ENCODE peak calls at places on chromosomes 2 and 18, in four cellular contexts. Z is HepG2, Y is K562, N is WTC11. I is an unnamed sample.

GRCh38 chr2:117938611-117939010 is 75.3 kb downstream of the CCDC93 start:
- DNase-seq in Z (no peak), Y (no peak), N (no peak), I (no peak)

GRCh38 chr2:62966995-62967394 is 83.6 kb upstream of the OTX1 start:
- DNase-seq in Z (no peak), Y (peak; percentile 40), N (no peak), I (no peak)

GRCh38 chr18:79944126-79944731 is 7.2 kb downstream of the SLC66A2 start:
- DNase-seq in Z (no peak), Y (no peak), N (no peak), I (no peak)

GRCh38 chr18:36402765-36403396 is 105.4 kb downstream of the FHOD3 start:
- DNase-seq in Z (no peak), Y (no peak), N (peak; percentile 39), I (peak; percentile 49)

GRCh38 chr18:58603365-58604067 is 25.4 kb downstream of the ALPK2 start:
- DNase-seq in Z (no peak), Y (no peak), N (no peak), I (peak; percentile 52)

GRCh38 chr18:36493349-36494281 is 196.1 kb downstream of the FHOD3 start:
- DNase-seq in Z (peak; percentile 58), Y (no peak), N (peak; percentile 36), I (no peak)

GRCh38 chr2:122412360-122412759 is 656.9 kb downstream of the TSN start:
- DNase-seq in Z (no peak), Y (no peak), N (no peak), I (no peak)

GRCh38 chr2:145685323-145686050 is 1165.6 kb upstream of the ZEB2 start:
- DNase-seq in Z (no peak), Y (no peak), N (no peak), I (no peak)

GRCh38 chr2:85754313-85755095 is 713 bp downstream of the ATOH8 start:
- DNase-seq in Z (peak; percentile 77), Y (no peak), N (peak; percentile 68), I (peak; percentile 58)

GRCh38 chr2:119149611-119150010 is 8.9 kb downstream of the C1QL2 start:
- DNase-seq in Z (no peak), Y (no peak), N (no peak), I (no peak)

GRCh38 chr18:23291456-23292205 is 156.3 kb downstream of the CABLES1 start:
- DNase-seq in Z (no peak), Y (no peak), N (no peak), I (no peak)

GRCh38 chr18:75395137-75395536 is 32.4 kb downstream of the SMIM21 start:
- DNase-seq in Z (no peak), Y (no peak), N (no peak), I (no peak)

GRCh38 chr2:218000137-218000536 is 2.7 kb downstream of the TNS1 start:
- DNase-seq in Z (no peak), Y (no peak), N (no peak), I (no peak)

DNA sequence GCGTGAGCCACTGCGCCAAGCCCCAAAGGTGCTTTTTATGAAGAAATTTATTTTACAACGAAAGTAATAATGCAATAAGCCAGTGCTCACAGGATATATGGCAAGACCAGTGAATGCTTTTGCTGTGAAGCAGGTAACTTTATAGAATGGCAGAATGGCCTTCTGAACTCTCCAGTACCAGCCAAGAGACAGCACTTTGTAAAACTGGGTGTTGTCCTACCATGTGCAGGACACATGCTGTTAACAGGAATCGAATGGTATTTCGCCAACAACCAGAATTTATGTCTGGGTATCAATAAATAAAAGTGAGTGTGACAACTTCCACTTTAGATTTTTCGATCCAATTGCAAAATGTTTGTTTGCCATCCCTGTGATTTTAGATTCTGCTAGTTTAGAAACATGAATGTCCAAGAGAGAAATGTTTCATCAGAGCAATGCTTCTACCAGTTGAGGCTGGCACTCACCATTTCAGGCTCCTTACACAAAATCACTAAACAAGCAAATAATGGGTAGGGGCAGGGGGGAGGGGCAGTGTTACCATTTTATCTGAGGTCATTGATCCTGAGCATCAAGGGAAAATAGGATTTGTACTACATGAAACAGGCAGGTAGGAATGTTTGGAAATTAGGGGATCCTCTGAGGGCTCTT is 95.9 kb downstream of the ATL2 start:
- DNase-seq in Z (no peak), Y (no peak), N (no peak), I (no peak)
- TF ChIP-seq ELF4 in Z (no peak), Y (no peak), N (no peak), I (no peak)

DNA sequence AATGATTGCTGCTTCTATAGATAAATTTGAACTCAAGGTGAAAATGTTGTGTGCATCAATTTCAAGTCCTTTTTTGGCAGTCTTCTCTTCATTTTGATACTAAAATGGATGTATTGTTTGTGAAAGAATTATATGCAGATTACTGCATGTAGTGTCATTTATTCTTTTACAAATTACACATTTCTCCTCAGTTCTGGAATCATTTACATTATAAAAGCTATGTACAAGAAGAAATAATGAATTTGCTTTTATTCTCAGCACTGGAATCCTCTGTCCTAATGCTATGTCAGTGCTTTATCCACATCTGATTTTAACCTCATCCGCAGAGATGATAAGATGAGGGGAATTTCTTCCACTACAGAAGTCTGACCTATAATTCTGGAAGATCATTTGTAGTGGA is 220.8 kb upstream of the UBE2E3 start:
- DNase-seq in Z (no peak), Y (no peak), N (no peak), I (no peak)
- TF ChIP-seq ELF4 in Z (no peak), Y (no peak), N (no peak), I (no peak)

GRCh38 chr18:33817096-33817495 is 239.1 kb downstream of the ASXL3 start:
- DNase-seq in Z (no peak), Y (no peak), N (no peak), I (no peak)

GRCh38 chr18:33818145-33818544 is 240.1 kb downstream of the ASXL3 start:
- DNase-seq in Z (no peak), Y (no peak), N (no peak), I (no peak)

GRCh38 chr18:33812186-33812585 is 234.2 kb downstream of the ASXL3 start:
- DNase-seq in Z (no peak), Y (no peak), N (no peak), I (no peak)
- TF ChIP-seq ELF4 in Z (no peak), Y (no peak), N (no peak), I (no peak)

DNA sequence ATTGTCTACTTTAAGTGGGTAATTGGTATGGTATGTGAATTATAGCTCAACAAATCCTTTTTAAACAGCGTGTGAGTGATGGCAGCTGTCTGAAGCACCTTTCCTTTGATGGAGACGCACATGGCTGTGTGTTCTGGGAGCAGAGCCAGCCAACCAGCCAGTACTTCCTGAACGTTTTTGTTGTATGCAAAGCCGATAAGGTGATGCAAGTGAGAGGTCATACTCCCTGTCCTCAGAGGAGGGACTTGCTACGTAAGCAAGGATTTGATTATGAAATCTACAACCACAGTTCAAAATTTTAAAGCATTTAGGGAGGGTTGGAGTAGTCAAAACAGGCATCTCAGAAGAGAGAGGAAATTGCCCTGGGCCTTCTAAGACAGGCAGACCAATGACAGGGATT is 28.1 kb downstream of the ARHGEF4 start:
- DNase-seq in Z (no peak), Y (no peak), N (no peak), I (no peak)
- TF ChIP-seq ELF4 in Z (no peak), Y (no peak), N (no peak), I (no peak)

GRCh38 chr2:20634430-20635095 is 16.3 kb downstream of the HS1BP3 start:
- DNase-seq in Z (no peak), Y (no peak), N (no peak), I (no peak)
- TF ChIP-seq ELF4 in Z (no peak), Y (no peak), N (no peak), I (no peak)

GRCh38 chr2:69177785-69178636 is 165.0 kb downstream of the ANTXR1 start:
- DNase-seq in Z (peak; percentile 99), Y (peak; percentile 92), N (peak; percentile 96), I (peak; percentile 92)
- TF ChIP-seq ELF4 in Z (peak; percentile 75), Y (no peak), N (no peak), I (peak; percentile 26)

I was measured in HEK293T.